ENCODE peak calls at places on chromosomes 2 and 18, in seven cellular contexts. H is LHCN-M2; M is GM23338; V is AG04450; N is upper lobe of right lung; I is fibroblast of lung; O is CD4-positive, alpha-beta T cell. Q is an unnamed sample.
A peak's percentile ranks its signal among the peaks of the same experiment; 100 is the strongest.

GRCh38 chr2:237968048-237968862 is 1.4 kb downstream of the UBE2F start:
- DNase-seq in H (peak; percentile 78), M (peak; percentile 41), V (peak; percentile 20), N (peak; percentile 62), I (peak; percentile 80), O (peak; percentile 21), Q (peak; percentile 66)

GRCh38 chr18:46859855-46860254 is 57.5 kb downstream of the PIAS2 start:
- DNase-seq in H (peak; percentile 32), M (no peak), V (peak; percentile 11), N (no peak), I (peak; percentile 38), O (no peak), Q (no peak)

GRCh38 chr2:128436498-128437180 is 118.0 kb upstream of the HS6ST1 start:
- DNase-seq in H (no peak), M (no peak), V (no peak), N (peak; percentile 9), I (no peak), O (no peak), Q (no peak)

GRCh38 chr2:135773917-135774316 is 32.3 kb downstream of the UBXN4 start:
- DNase-seq in H (peak; percentile 8), M (no peak), V (no peak), N (no peak), I (peak; percentile 50), O (no peak), Q (no peak)

GRCh38 chr2:146317959-146318358 is 1526.9 kb upstream of the ACVR2A start:
- DNase-seq in H (peak; percentile 72), M (no peak), V (peak; percentile 63), N (no peak), I (peak; percentile 85), O (no peak), Q (peak; percentile 31)

GRCh38 chr2:220434365-220434764 is 806.9 kb downstream of the SLC4A3 start:
- DNase-seq in H (peak; percentile 64), M (no peak), V (peak; percentile 65), N (no peak), I (peak; percentile 87), O (no peak), Q (no peak)

GRCh38 chr2:71313016-71313766 is 18.4 kb upstream of the ZNF638 start:
- DNase-seq in H (no peak), M (no peak), V (no peak), N (no peak), I (no peak), O (no peak), Q (no peak)

GRCh38 chr2:8542381-8543064 is 139.3 kb upstream of the ID2 start:
- DNase-seq in H (no peak), M (no peak), V (no peak), N (no peak), I (no peak), O (no peak), Q (no peak)

GRCh38 chr2:11508279-11508678 is 25.6 kb upstream of the GREB1 start:
- DNase-seq in H (no peak), M (no peak), V (no peak), N (no peak), I (peak; percentile 31), O (no peak), Q (no peak)

GRCh38 chr2:43559391-43560230 is 36.2 kb downstream of the THADA start:
- DNase-seq in H (no peak), M (no peak), V (no peak), N (no peak), I (no peak), O (no peak), Q (no peak)

GRCh38 chr2:7994397-7994951 is 687.4 kb upstream of the ID2 start:
- DNase-seq in H (no peak), M (no peak), V (no peak), N (no peak), I (no peak), O (no peak), Q (no peak)

GRCh38 chr2:162929571-162929970 is 91.0 kb upstream of the KCNH7 start:
- DNase-seq in H (peak; percentile 47), M (no peak), V (no peak), N (no peak), I (no peak), O (no peak), Q (no peak)

GRCh38 chr2:40341198-40341597 is 110.7 kb downstream of the SLC8A1 start:
- DNase-seq in H (peak; percentile 66), M (no peak), V (no peak), N (no peak), I (no peak), O (no peak), Q (no peak)

GRCh38 chr2:143171817-143172216 is 42.6 kb downstream of the ARHGAP15 start:
- DNase-seq in H (no peak), M (peak; percentile 51), V (no peak), N (no peak), I (peak; percentile 28), O (no peak), Q (no peak)

GRCh38 chr2:771538-771937 is 94.3 kb upstream of the TMEM18 start:
- DNase-seq in H (no peak), M (no peak), V (no peak), N (no peak), I (no peak), O (no peak), Q (no peak)

GRCh38 chr18:75063196-75063595 is 145.7 kb downstream of the PTGR3 start:
- DNase-seq in H (no peak), M (no peak), V (no peak), N (peak; percentile 61), I (no peak), O (no peak), Q (no peak)

GRCh38 chr2:241135737-241136136 is 13.5 kb downstream of the PASK start:
- DNase-seq in H (no peak), M (no peak), V (no peak), N (no peak), I (no peak), O (no peak), Q (no peak)

GRCh38 chr2:240232961-240233890 is 92.8 kb upstream of the OTOS start:
- DNase-seq in H (peak; percentile 62), M (peak; percentile 96), V (no peak), N (peak; percentile 95), I (peak; percentile 86), O (peak; percentile 62), Q (peak; percentile 64)

GRCh38 chr18:73023975-73024374 is 156.2 kb upstream of the NETO1 start:
- DNase-seq in H (no peak), M (no peak), V (no peak), N (no peak), I (no peak), O (no peak), Q (no peak)

GRCh38 chr2:235135990-235136561 is 184.3 kb downstream of the SH3BP4 start:
- DNase-seq in H (peak; percentile 78), M (peak; percentile 91), V (peak; percentile 47), N (peak; percentile 85), I (peak; percentile 81), O (peak; percentile 14), Q (peak; percentile 61)

GRCh38 chr18:8601277-8602032 is 7.8 kb upstream of the RAB12 start:
- DNase-seq in H (peak; percentile 8), M (no peak), V (no peak), N (no peak), I (no peak), O (no peak), Q (no peak)

GRCh38 chr2:100393362-100393761 is 24.1 kb downstream of the CHST10 start:
- DNase-seq in H (no peak), M (no peak), V (no peak), N (no peak), I (no peak), O (no peak), Q (no peak)

GRCh38 chr2:173898178-173898668 is 67.0 kb downstream of the SP3 start:
- DNase-seq in H (no peak), M (no peak), V (no peak), N (no peak), I (peak; percentile 15), O (no peak), Q (no peak)

GRCh38 chr2:66030553-66030952 is 404.4 kb upstream of the MEIS1 start:
- DNase-seq in H (no peak), M (peak; percentile 69), V (no peak), N (no peak), I (peak; percentile 13), O (no peak), Q (no peak)

GRCh38 chr18:435940-436339 is 64.6 kb downstream of the COLEC12 start:
- DNase-seq in H (peak; percentile 29), M (no peak), V (no peak), N (no peak), I (no peak), O (no peak), Q (no peak)

GRCh38 chr18:292271-292670 is 24.4 kb upstream of the THOC1 start:
- DNase-seq in H (no peak), M (no peak), V (no peak), N (no peak), I (no peak), O (no peak), Q (no peak)

GRCh38 chr2:74833418-74834233 is at the start of gene HK2:
- DNase-seq in H (peak; percentile 77), M (peak; percentile 92), V (no peak), N (peak; percentile 94), I (peak; percentile 81), O (peak; percentile 56), Q (peak; percentile 68)

Q was measured in fibroblast of the conjunctiva.